ENCODE peak calls at places on chromosome 3, in seven cellular contexts. One of them, this sample, is unnamed.

GRCh38 chr3:37197810-37198371 is 23.5 kb upstream of the LRRFIP2 start:
- DNase-seq in H9: no peak
- DNase-seq in IMR-90: peak; percentile 55
- DNase-seq in mesendoderm: peak; percentile 70
- DNase-seq in neuronal stem cell: no peak
- DNase-seq in H1: no peak
- DNase-seq in trophoblast cell: peak; percentile 16
- DNase-seq in this sample: peak; percentile 23

GRCh38 chr3:48832691-48833090 is 15.0 kb downstream of the PRKAR2A start:
- DNase-seq in H1: no peak
- DNase-seq in trophoblast cell: no peak
- DNase-seq in IMR-90: no peak
- DNase-seq in H9: no peak
- DNase-seq in mesendoderm: no peak
- DNase-seq in neuronal stem cell: no peak
- DNase-seq in this sample: no peak

GRCh38 chr3:184773341-184774186 is 38.4 kb upstream of the VPS8 start:
- DNase-seq in IMR-90: no peak
- DNase-seq in trophoblast cell: no peak
- DNase-seq in H1: no peak
- DNase-seq in mesendoderm: no peak
- DNase-seq in H9: no peak
- DNase-seq in neuronal stem cell: peak; percentile 23
- DNase-seq in this sample: peak; percentile 45

GRCh38 chr3:61812517-61812916 is 251.1 kb downstream of the PTPRG start:
- DNase-seq in IMR-90: no peak
- DNase-seq in trophoblast cell: peak; percentile 38
- DNase-seq in neuronal stem cell: no peak
- DNase-seq in H1: no peak
- DNase-seq in H9: no peak
- DNase-seq in mesendoderm: peak; percentile 61
- DNase-seq in this sample: no peak

GRCh38 chr3:195699860-195700259 is 20.9 kb upstream of the MUC20 start:
- DNase-seq in mesendoderm: no peak
- DNase-seq in H1: no peak
- DNase-seq in neuronal stem cell: no peak
- DNase-seq in IMR-90: no peak
- DNase-seq in trophoblast cell: no peak
- DNase-seq in H9: no peak
- DNase-seq in this sample: no peak

GRCh38 chr3:127794402-127794801 is 27.9 kb downstream of the MGLL start:
- DNase-seq in trophoblast cell: no peak
- DNase-seq in H1: no peak
- DNase-seq in IMR-90: no peak
- DNase-seq in neuronal stem cell: no peak
- DNase-seq in mesendoderm: no peak
- DNase-seq in H9: no peak
- DNase-seq in this sample: no peak

GRCh38 chr3:149188494-149188893 is 33.1 kb downstream of the CP start:
- DNase-seq in neuronal stem cell: no peak
- DNase-seq in trophoblast cell: no peak
- DNase-seq in IMR-90: peak; percentile 17
- DNase-seq in H1: no peak
- DNase-seq in mesendoderm: no peak
- DNase-seq in H9: no peak
- DNase-seq in this sample: no peak

GRCh38 chr3:195770081-195770840 is 41.5 kb downstream of the MUC4 start:
- DNase-seq in trophoblast cell: no peak
- DNase-seq in neuronal stem cell: no peak
- DNase-seq in IMR-90: no peak
- DNase-seq in H9: no peak
- DNase-seq in H1: no peak
- DNase-seq in mesendoderm: no peak
- DNase-seq in this sample: no peak

GRCh38 chr3:14330508-14330907 is 71.9 kb upstream of the SLC6A6 start:
- DNase-seq in trophoblast cell: no peak
- DNase-seq in H1: no peak
- DNase-seq in mesendoderm: no peak
- DNase-seq in IMR-90: no peak
- DNase-seq in H9: no peak
- DNase-seq in neuronal stem cell: no peak
- DNase-seq in this sample: no peak
- H3K4ac ChIP-seq in trophoblast cell: no peak overlapping the region
- H3K4ac ChIP-seq in H1: peak overlapping the region; percentile 95
- H3K4ac ChIP-seq in mesendoderm: no peak overlapping the region
- H3K4ac ChIP-seq in IMR-90: no peak overlapping the region
- H3K4ac ChIP-seq in H9: no peak overlapping the region
- H3K4ac ChIP-seq in neuronal stem cell: peak overlapping the region; percentile 99
- H3K4ac ChIP-seq in this sample: no peak overlapping the region

GRCh38 chr3:150725548-150725947 is 21.8 kb upstream of the ERICH6 start:
- DNase-seq in IMR-90: no peak
- DNase-seq in neuronal stem cell: no peak
- DNase-seq in H1: no peak
- DNase-seq in mesendoderm: no peak
- DNase-seq in H9: no peak
- DNase-seq in trophoblast cell: peak; percentile 67
- DNase-seq in this sample: no peak
- H3K4ac ChIP-seq in IMR-90: no peak overlapping the region
- H3K4ac ChIP-seq in neuronal stem cell: no peak overlapping the region
- H3K4ac ChIP-seq in H1: no peak overlapping the region
- H3K4ac ChIP-seq in mesendoderm: no peak overlapping the region
- H3K4ac ChIP-seq in H9: no peak overlapping the region
- H3K4ac ChIP-seq in trophoblast cell: no peak overlapping the region
- H3K4ac ChIP-seq in this sample: no peak overlapping the region

DNA sequence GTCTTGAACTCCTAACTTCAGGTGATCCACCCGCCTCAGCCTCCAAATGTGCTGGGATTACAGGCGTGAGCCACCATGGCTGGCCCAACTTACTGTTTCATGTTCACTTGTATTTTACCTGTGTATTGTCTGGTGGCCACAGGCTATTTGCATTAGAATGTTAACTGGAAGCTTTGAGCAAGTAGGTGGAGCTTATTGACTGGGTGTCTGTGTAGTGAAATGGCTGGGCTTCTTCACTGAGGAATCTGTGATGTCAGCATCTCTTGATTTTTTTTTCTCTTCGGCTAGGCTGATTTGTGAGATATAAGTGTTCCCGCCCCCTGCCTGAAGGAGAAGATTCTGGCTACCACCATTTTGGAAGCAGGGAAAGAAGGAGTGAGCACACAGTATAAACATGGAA is 237.8 kb upstream of the PEX5L start:
- DNase-seq in mesendoderm: peak; percentile 42
- DNase-seq in H9: peak; percentile 24
- DNase-seq in IMR-90: no peak
- DNase-seq in neuronal stem cell: no peak
- DNase-seq in H1: no peak
- DNase-seq in trophoblast cell: no peak
- DNase-seq in this sample: no peak
- H3K4ac ChIP-seq in mesendoderm: no peak overlapping the region
- H3K4ac ChIP-seq in H9: no peak overlapping the region
- H3K4ac ChIP-seq in IMR-90: no peak overlapping the region
- H3K4ac ChIP-seq in neuronal stem cell: no peak overlapping the region
- H3K4ac ChIP-seq in H1: no peak overlapping the region
- H3K4ac ChIP-seq in trophoblast cell: no peak overlapping the region
- H3K4ac ChIP-seq in this sample: no peak overlapping the region

GRCh38 chr3:107249132-107249531 is 128.1 kb upstream of the CCDC54 start:
- DNase-seq in mesendoderm: no peak
- DNase-seq in trophoblast cell: no peak
- DNase-seq in H9: no peak
- DNase-seq in neuronal stem cell: no peak
- DNase-seq in H1: no peak
- DNase-seq in IMR-90: no peak
- DNase-seq in this sample: no peak
- H3K4ac ChIP-seq in mesendoderm: no peak overlapping the region
- H3K4ac ChIP-seq in trophoblast cell: no peak overlapping the region
- H3K4ac ChIP-seq in H9: no peak overlapping the region
- H3K4ac ChIP-seq in neuronal stem cell: no peak overlapping the region
- H3K4ac ChIP-seq in H1: no peak overlapping the region
- H3K4ac ChIP-seq in IMR-90: no peak overlapping the region
- H3K4ac ChIP-seq in this sample: no peak overlapping the region

DNA sequence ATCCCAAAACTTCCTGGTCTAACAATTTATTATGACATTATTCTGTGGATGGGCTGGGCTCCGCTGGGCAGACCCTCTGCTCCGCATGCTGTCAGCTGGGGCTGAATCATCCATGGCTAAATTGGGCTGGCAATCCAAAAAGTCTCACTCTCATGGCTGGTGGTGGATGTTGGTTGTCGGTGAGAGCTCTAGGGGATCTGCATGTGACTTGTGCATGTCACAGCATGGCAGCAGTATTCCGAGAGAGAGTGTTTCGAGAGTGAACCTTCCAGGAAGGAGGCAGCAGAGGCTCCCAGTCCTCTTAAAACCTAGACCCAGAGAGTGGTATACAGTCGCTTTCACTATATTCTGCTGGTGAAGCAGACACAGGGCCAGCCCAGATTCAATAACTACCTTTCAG is 9.9 kb downstream of the RARB start:
- DNase-seq in H9: no peak
- DNase-seq in mesendoderm: no peak
- DNase-seq in neuronal stem cell: no peak
- DNase-seq in H1: no peak
- DNase-seq in trophoblast cell: no peak
- DNase-seq in IMR-90: no peak
- DNase-seq in this sample: no peak
- H3K4ac ChIP-seq in H9: no peak overlapping the region
- H3K4ac ChIP-seq in mesendoderm: no peak overlapping the region
- H3K4ac ChIP-seq in neuronal stem cell: no peak overlapping the region
- H3K4ac ChIP-seq in H1: no peak overlapping the region
- H3K4ac ChIP-seq in trophoblast cell: peak overlapping the region; percentile 56
- H3K4ac ChIP-seq in IMR-90: no peak overlapping the region
- H3K4ac ChIP-seq in this sample: no peak overlapping the region

This sample was measured in mesenchymal stem cell.